ENCODE peak calls at places on chromosomes 5 and 9, in five cellular contexts. S, P, K, J and X are unnamed samples.

GRCh38 chr5:142872217-142872616 is 102.0 kb downstream of the ARHGAP26 start:
- DNase-seq in J (no peak), K (no peak), S (no peak), P (no peak), X (no peak)

GRCh38 chr9:135076143-135076875 is 11.2 kb upstream of the OLFM1 start:
- DNase-seq in J (peak; percentile 2), K (peak; percentile 37), S (peak; percentile 74), P (peak; percentile 7), X (no peak)

GRCh38 chr9:123033352-123033751 is at the start of gene GPR21:
- DNase-seq in J (no peak), K (no peak), S (no peak), P (no peak), X (no peak)

GRCh38 chr5:157130933-157131332 is 11.7 kb downstream of the MED7 start:
- DNase-seq in S (no peak), P (no peak), J (no peak), K (no peak), X (no peak)

GRCh38 chr9:73527521-73527920 is 375.9 kb downstream of the ANXA1 start:
- DNase-seq in P (no peak), K (no peak), S (no peak), J (no peak), X (no peak)

GRCh38 chr9:93686127-93686879 is 109.9 kb downstream of the PHF2 start:
- DNase-seq in K (no peak), P (no peak), J (peak; percentile 3), S (no peak), X (no peak)

GRCh38 chr5:147805030-147805454 is 22.5 kb upstream of the JAKMIP2 start:
- DNase-seq in P (no peak), K (no peak), S (no peak), J (peak; percentile 10), X (no peak)

GRCh38 chr5:126438871-126439270 is 15.7 kb downstream of the GRAMD2B start:
- DNase-seq in J (no peak), S (no peak), K (no peak), P (no peak), X (no peak)

GRCh38 chr5:69331528-69332445 is 814 bp downstream of the CCDC125 start:
- DNase-seq in P (no peak), K (peak; percentile 68), J (no peak), S (no peak), X (no peak)

GRCh38 chr5:122051569-122051968 is 26.5 kb downstream of the LOX start:
- DNase-seq in S (no peak), J (no peak), K (no peak), P (no peak), X (no peak)

GRCh38 chr5:110354896-110355295 is 371.6 kb downstream of the TMEM232 start:
- DNase-seq in K (no peak), S (no peak), J (no peak), P (no peak), X (peak; percentile 11)

GRCh38 chr5:41507501-41507900 is 2.9 kb downstream of the PLCXD3 start:
- DNase-seq in K (no peak), J (no peak), S (no peak), P (no peak), X (no peak)

GRCh38 chr5:181241393-181241975 is 2.2 kb downstream of the RACK1 start:
- DNase-seq in J (no peak), K (no peak), P (no peak), S (no peak), X (no peak)

GRCh38 chr5:83547889-83548288 is 76.3 kb downstream of the VCAN start:
- DNase-seq in K (no peak), P (no peak), J (no peak), S (no peak), X (no peak)

GRCh38 chr5:55868846-55869245 is 17.7 kb downstream of the IL31RA start:
- DNase-seq in S (no peak), K (no peak), P (no peak), J (no peak), X (no peak)

GRCh38 chr9:120750421-120750820 is 36.2 kb upstream of the MEGF9 start:
- DNase-seq in S (no peak), P (no peak), J (no peak), K (no peak), X (no peak)

GRCh38 chr9:20683351-20684034 is 566 bp upstream of the FOCAD start:
- DNase-seq in S (peak; percentile 87), K (peak; percentile 61), J (peak; percentile 52), P (peak; percentile 74), X (peak; percentile 76)

GRCh38 chr9:21031091-21031817 is at the start of gene HACD4:
- DNase-seq in J (peak; percentile 48), P (peak; percentile 61), S (peak; percentile 81), K (peak; percentile 58), X (no peak)

GRCh38 chr9:93726147-93726546 is 149.8 kb downstream of the PHF2 start:
- DNase-seq in P (no peak), S (no peak), K (no peak), J (no peak), X (no peak)

GRCh38 chr5:139743804-139744203 is 51.8 kb upstream of the PSD2 start:
- DNase-seq in J (no peak), P (no peak), K (no peak), S (no peak), X (no peak)

GRCh38 chr5:176543428-176544182 is 5.5 kb upstream of the CDHR2 start:
- DNase-seq in P (peak; percentile 67), J (peak; percentile 78), K (peak; percentile 81), S (no peak), X (no peak)

GRCh38 chr9:137172907-137173794 is 1.3 kb upstream of the TMEM210 start:
- DNase-seq in J (no peak), K (no peak), S (no peak), P (no peak), X (no peak)

GRCh38 chr5:52989025-52989780 is at the start of gene ITGA2:
- DNase-seq in S (peak; percentile 80), J (peak; percentile 21), K (peak; percentile 49), P (peak; percentile 44), X (no peak)

GRCh38 chr9:114811301-114811700 is 5.5 kb upstream of the TNFSF15 start:
- DNase-seq in K (no peak), P (no peak), J (no peak), S (no peak), X (no peak)

GRCh38 chr5:11072556-11072955 is 311.5 kb upstream of the DAP start:
- DNase-seq in S (no peak), J (no peak), P (no peak), K (no peak), X (no peak)

GRCh38 chr9:136671646-136672430 is 9.1 kb downstream of the EGFL7 start:
- DNase-seq in S (no peak), K (no peak), J (no peak), P (no peak), X (peak; percentile 40)

GRCh38 chr5:157203417-157203816 is 22.8 kb downstream of the ITK start:
- DNase-seq in J (no peak), S (no peak), K (no peak), P (no peak), X (no peak)

GRCh38 chr9:123387686-123388085 is 31.7 kb downstream of the CRB2 start:
- DNase-seq in K (no peak), J (no peak), S (no peak), P (no peak), X (no peak)

DNA sequence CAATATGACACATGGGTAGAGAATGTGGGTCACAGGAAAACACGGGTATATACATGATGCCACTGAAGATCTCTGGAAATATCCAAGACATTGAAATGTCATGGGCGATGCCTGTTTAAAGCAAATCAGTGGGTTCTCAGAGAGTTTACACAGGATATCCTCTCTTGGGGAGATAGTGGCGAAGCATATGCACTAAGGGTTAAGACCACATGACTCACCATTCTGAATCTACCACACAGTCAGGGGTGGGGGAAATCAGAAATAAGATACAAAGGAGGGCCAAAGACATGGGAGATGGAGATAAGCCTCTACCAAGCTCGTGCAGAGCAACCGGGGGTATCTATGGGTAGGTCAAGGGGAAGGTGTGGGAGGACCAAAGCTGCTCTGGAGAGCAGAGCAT is 58.8 kb downstream of the SH3PXD2B start:
- DNase-seq in S (no peak), J (no peak), P (no peak), K (no peak), X (no peak)
- TF ChIP-seq POLR2A in S (no peak), J (no peak), P (no peak), K (no peak), X (no peak)

GRCh38 chr9:33919276-33919897 is 102.4 kb downstream of the UBE2R2 start:
- DNase-seq in S (no peak), J (no peak), P (no peak), K (no peak), X (no peak)
- TF ChIP-seq POLR2A in S (no peak), J (no peak), P (no peak), K (no peak), X (no peak)

GRCh38 chr5:67050635-67051034 is 146.0 kb downstream of the CD180 start:
- DNase-seq in K (no peak), P (no peak), S (no peak), J (no peak), X (no peak)

GRCh38 chr5:67050125-67050524 is 146.5 kb downstream of the CD180 start:
- DNase-seq in P (no peak), J (no peak), K (no peak), S (no peak), X (no peak)

GRCh38 chr5:67051164-67051563 is 145.4 kb downstream of the CD180 start:
- DNase-seq in K (no peak), J (no peak), P (no peak), S (no peak), X (no peak)

GRCh38 chr5:67053229-67053628 is 143.4 kb downstream of the CD180 start:
- DNase-seq in J (no peak), P (no peak), S (no peak), K (no peak), X (no peak)

DNA sequence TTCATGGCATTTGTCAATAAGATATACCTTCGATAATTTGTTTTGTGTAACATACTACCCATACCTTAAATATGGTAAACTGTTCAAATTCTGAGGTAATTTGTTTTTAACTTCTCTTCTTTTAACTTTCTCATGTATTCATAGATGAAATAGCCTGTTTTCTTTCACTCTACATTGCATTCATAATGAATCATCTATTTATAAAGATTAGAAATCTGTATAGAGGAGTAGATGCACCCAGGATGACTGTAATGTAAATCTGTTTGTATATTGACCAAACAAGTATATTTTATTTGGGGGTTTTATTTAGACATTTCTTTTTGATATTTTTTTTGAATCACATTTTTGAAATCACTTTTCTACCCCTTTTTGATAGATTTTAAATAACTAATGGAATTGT is 144.6 kb downstream of the CD180 start:
- DNase-seq in K (no peak), J (no peak), S (no peak), P (no peak), X (no peak)
- TF ChIP-seq POLR2A in K (no peak), J (no peak), S (no peak), P (no peak), X (no peak)

GRCh38 chr5:150901446-150901845 is 3.3 kb downstream of the ZNF300 start:
- DNase-seq in K (no peak), S (no peak), J (no peak), P (no peak), X (no peak)

GRCh38 chr5:150905312-150905683 is 518 bp upstream of the ZNF300 start:
- DNase-seq in K (no peak), P (no peak), S (no peak), J (no peak), X (no peak)

GRCh38 chr5:150904479-150905311 is at the start of gene ZNF300:
- DNase-seq in J (peak; percentile 85), K (peak; percentile 78), P (peak; percentile 88), S (peak; percentile 89), X (peak; percentile 63)
- TF ChIP-seq POLR2A in J (no peak), K (peak; percentile 29), P (peak; percentile 22), S (no peak), X (no peak)

GRCh38 chr5:179387151-179388110 is 42.2 kb upstream of the ADAMTS2 start:
- DNase-seq in S (peak; percentile 59), K (peak; percentile 41), J (no peak), P (no peak), X (no peak)
- TF ChIP-seq POLR2A in S (no peak), K (no peak), J (no peak), P (no peak), X (no peak)